ENCODE peak calls at places on chromosomes 11 and 22, in ten cellular contexts. Y is foreskin fibroblast; U is pancreas; Z is HT1080; L is AG10803; Q is fibroblast of lung; V is stomach; O is Peyer's patch; P is stimulated activated CD8-positive, alpha-beta memory T cell treated with anti-CD3 and anti-CD28 coated beads, Interleukin-4, amount 100 ng/mL, for 1 hour; H is endodermal cell. N is an unnamed sample.

GRCh38 chr11:36790450-36790849 is 192.4 kb upstream of the RAG2 start:
- DNase-seq in Y (no peak), L (no peak), H (no peak), U (no peak), P (no peak), Q (no peak), V (no peak), O (no peak), Z (no peak), N (no peak)

GRCh38 chr11:9820260-9820659 is 156.4 kb downstream of the SWAP70 start:
- DNase-seq in U (no peak), Z (no peak), L (peak; percentile 40), H (peak; percentile 52), O (no peak), Q (no peak), P (no peak), Y (no peak), V (no peak), N (no peak)

GRCh38 chr11:325796-326591 is 5.3 kb upstream of the IFITM3 start:
- DNase-seq in Z (no peak), P (no peak), H (peak; percentile 53), Q (no peak), Y (no peak), O (peak; percentile 48), V (no peak), L (no peak), U (no peak), N (no peak)

GRCh38 chr11:116733959-116734517 is 38.7 kb downstream of the BUD13 start:
- DNase-seq in V (no peak), Z (no peak), Q (no peak), L (no peak), P (no peak), H (no peak), U (no peak), Y (no peak), O (peak; percentile 61), N (no peak)

GRCh38 chr11:72523991-72524390 is 89.7 kb upstream of the CLPB start:
- DNase-seq in Z (no peak), V (no peak), P (no peak), Y (no peak), L (no peak), H (no peak), O (no peak), U (no peak), Q (no peak), N (no peak)

GRCh38 chr11:119567667-119568582 is 145.0 kb upstream of the THY1 start:
- DNase-seq in Q (peak; percentile 80), P (no peak), H (peak; percentile 51), Z (peak; percentile 59), V (no peak), Y (peak; percentile 81), O (no peak), L (peak; percentile 89), U (no peak), N (no peak)

GRCh38 chr11:131043251-131043650 is 127.0 kb upstream of the SNX19 start:
- DNase-seq in Y (no peak), Z (no peak), U (no peak), Q (no peak), H (no peak), L (no peak), P (no peak), V (no peak), O (no peak), N (no peak)

GRCh38 chr11:134517621-134518293 is 105.7 kb upstream of the B3GAT1 start:
- DNase-seq in Y (no peak), U (no peak), O (peak; percentile 26), Z (no peak), L (no peak), V (no peak), H (peak; percentile 9), P (no peak), Q (no peak), N (no peak)

GRCh38 chr22:28116261-28116673 is 197.2 kb upstream of the PITPNB start:
- DNase-seq in U (peak; percentile 29), Y (peak; percentile 94), Z (peak; percentile 20), O (no peak), V (no peak), L (peak; percentile 95), Q (peak; percentile 99), P (no peak), H (peak; percentile 63), N (peak; percentile 83)